ENCODE peak calls at places on chromosomes 6 and 20, in seven cellular contexts. U, J, N, A, V, F and C are unnamed samples.

GRCh38 chr20:57698191-57698866 is 11.5 kb downstream of the PMEPA1 start:
- DNase-seq in U (peak), A (peak), J (peak), F (no peak), V (peak), N (no peak), C (peak)

GRCh38 chr6:32932132-32932868 is 8.5 kb downstream of the HLA-DMB start:
- DNase-seq in A (no peak), N (no peak), V (peak), J (peak), U (no peak), F (no peak), C (no peak)

GRCh38 chr20:29079769-29080690 is 2177.4 kb upstream of the DEFB115 start:
- DNase-seq in N (peak), J (peak), A (no peak), V (no peak), U (no peak), F (no peak), C (no peak)

GRCh38 chr6:86856937-86857563 is 80.3 kb upstream of the HTR1E start:
- DNase-seq in U (peak), N (peak), A (peak), F (peak), V (peak), J (peak), C (no peak)

GRCh38 chr6:31659649-31660223 is 842 bp downstream of the C6orf47 start:
- DNase-seq in N (no peak), U (peak), A (no peak), J (peak), V (no peak), F (no peak), C (no peak)

GRCh38 chr6:164097557-164098398 is 683.3 kb downstream of the QKI start:
- DNase-seq in N (no peak), F (no peak), J (peak), U (peak), A (no peak), V (peak), C (no peak)

GRCh38 chr6:151325075-151326050 is 66.0 kb downstream of the ZBTB2 start:
- DNase-seq in N (peak), F (peak), J (peak), A (peak), U (peak), V (peak), C (peak)

GRCh38 chr6:71124340-71124739 is 164.3 kb upstream of the OGFRL1 start:
- DNase-seq in A (no peak), V (no peak), U (no peak), N (no peak), F (no peak), J (no peak), C (no peak)

GRCh38 chr20:38286586-38287502 is 17.1 kb upstream of the BPI start:
- DNase-seq in N (no peak), U (no peak), V (no peak), A (peak), F (peak), J (no peak), C (no peak)

GRCh38 chr6:97288188-97288587 is 5.2 kb upstream of the MMS22L start:
- DNase-seq in V (no peak), U (no peak), J (no peak), A (no peak), F (no peak), N (no peak), C (no peak)

GRCh38 chr20:7199867-7200266 is 432.4 kb downstream of the BMP2 start:
- DNase-seq in U (no peak), F (no peak), V (no peak), N (no peak), J (no peak), A (no peak), C (no peak)

GRCh38 chr20:23142162-23143050 is 56.3 kb upstream of the CD93 start:
- DNase-seq in J (peak), V (no peak), U (no peak), F (no peak), A (no peak), N (no peak), C (no peak)

GRCh38 chr20:45036044-45036755 is 64.7 kb downstream of the KCNS1 start:
- DNase-seq in F (no peak), N (no peak), J (peak), U (peak), A (peak), V (peak), C (no peak)

GRCh38 chr6:128807577-128807976 is 75.4 kb upstream of the LAMA2 start:
- DNase-seq in J (peak), V (peak), A (no peak), U (peak), F (no peak), N (no peak), C (no peak)

GRCh38 chr20:31551581-31552081 is 37.4 kb downstream of the HM13 start:
- DNase-seq in A (no peak), N (no peak), U (no peak), V (no peak), F (no peak), J (no peak), C (no peak)
- TF ChIP-seq CTCF in A (no peak), N (no peak), U (no peak), V (no peak), F (no peak), J (no peak), C (no peak)

GRCh38 chr6:96015791-96016776 is at the start of gene FUT9:
- DNase-seq in U (no peak), A (peak), J (no peak), N (peak), F (peak), V (no peak), C (no peak)
- TF ChIP-seq CTCF in U (no peak), A (no peak), J (no peak), N (no peak), F (peak), V (no peak), C (no peak)

DNA sequence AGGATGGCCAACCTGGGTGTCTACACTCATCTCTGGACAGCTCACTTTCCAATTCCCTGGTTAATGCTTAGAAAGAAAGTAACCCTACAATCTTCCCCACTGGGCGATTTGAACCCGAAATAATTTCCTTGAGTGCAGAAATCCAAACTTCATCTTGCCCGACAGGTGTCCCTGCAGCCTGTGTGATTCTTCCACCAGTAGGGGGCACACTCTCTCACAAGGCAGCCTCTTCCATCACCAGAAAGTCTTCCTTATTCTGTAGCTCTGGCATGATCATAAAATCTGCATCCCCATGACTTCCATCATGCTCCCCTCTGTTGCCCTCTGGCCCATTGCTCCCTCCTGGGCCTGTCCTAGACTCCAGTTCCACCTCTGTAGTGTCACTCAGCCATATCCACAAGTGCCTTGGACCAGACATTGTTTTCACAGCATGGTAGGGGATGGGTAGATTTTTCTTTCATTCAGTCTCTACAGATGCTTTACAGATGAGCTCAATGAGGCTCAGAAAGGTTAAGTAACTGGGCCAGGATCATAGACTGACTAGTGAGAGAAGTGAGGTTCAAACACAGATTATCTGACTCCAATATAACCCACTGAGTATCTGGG is 170.4 kb upstream of the SPTLC3 start:
- DNase-seq in N (no peak), V (no peak), U (no peak), J (no peak), A (no peak), F (no peak), C (no peak)
- TF ChIP-seq CTCF in N (no peak), V (no peak), U (peak), J (no peak), A (peak), F (peak), C (no peak)

GRCh38 chr6:148107911-148108310 is 234.7 kb upstream of the SASH1 start:
- DNase-seq in U (no peak), J (no peak), A (no peak), N (no peak), V (no peak), F (no peak), C (no peak)
- TF ChIP-seq CTCF in U (no peak), J (no peak), A (no peak), N (no peak), V (no peak), F (no peak), C (no peak)

DNA sequence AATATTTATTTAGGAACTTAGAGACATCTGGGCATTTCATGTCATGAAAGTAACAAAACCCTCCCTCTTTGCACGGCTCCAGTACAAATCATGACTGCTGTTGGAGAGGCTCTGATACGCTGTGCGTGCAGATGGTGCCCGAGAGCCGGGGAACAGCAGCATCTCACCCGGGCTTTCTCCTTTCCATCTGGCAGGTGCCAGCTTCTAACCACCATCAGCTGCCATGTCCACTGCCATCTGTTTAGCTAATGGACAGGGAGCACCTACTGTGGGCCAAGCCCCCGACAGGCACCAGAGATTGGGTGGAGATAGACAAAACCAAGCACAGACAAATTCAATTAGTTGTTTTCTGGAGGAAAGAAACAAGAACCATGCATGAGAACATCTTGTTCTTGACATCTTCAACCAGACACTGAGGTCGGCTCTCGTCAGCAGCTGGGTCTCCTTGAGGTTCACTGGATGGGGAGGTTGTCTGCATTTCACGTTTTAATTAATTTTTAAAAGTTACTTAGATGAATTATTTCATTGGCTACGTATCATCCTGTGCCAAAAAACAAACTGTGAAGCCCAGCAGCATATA is 323.7 kb downstream of the THBS2 start:
- DNase-seq in N (no peak), J (no peak), V (no peak), A (no peak), U (no peak), F (no peak), C (no peak)
- TF ChIP-seq CTCF in N (no peak), J (no peak), V (no peak), A (no peak), U (no peak), F (no peak), C (no peak)

GRCh38 chr6:46421939-46422338 is 69.3 kb downstream of the RCAN2 start:
- DNase-seq in J (no peak), A (no peak), N (no peak), U (no peak), V (no peak), F (no peak), C (no peak)

GRCh38 chr6:46419576-46420002 is 71.7 kb downstream of the RCAN2 start:
- DNase-seq in A (peak), F (peak), V (peak), U (peak), J (peak), N (peak), C (peak)

GRCh38 chr6:46422619-46423018 is 68.6 kb downstream of the RCAN2 start:
- DNase-seq in J (no peak), A (no peak), F (no peak), V (no peak), N (no peak), U (no peak), C (no peak)

GRCh38 chr6:46421239-46421638 is 70.0 kb downstream of the RCAN2 start:
- DNase-seq in N (no peak), J (no peak), F (no peak), A (no peak), U (no peak), V (no peak), C (no peak)
- TF ChIP-seq CTCF in N (no peak), J (no peak), F (no peak), A (no peak), U (no peak), V (no peak), C (no peak)

DNA sequence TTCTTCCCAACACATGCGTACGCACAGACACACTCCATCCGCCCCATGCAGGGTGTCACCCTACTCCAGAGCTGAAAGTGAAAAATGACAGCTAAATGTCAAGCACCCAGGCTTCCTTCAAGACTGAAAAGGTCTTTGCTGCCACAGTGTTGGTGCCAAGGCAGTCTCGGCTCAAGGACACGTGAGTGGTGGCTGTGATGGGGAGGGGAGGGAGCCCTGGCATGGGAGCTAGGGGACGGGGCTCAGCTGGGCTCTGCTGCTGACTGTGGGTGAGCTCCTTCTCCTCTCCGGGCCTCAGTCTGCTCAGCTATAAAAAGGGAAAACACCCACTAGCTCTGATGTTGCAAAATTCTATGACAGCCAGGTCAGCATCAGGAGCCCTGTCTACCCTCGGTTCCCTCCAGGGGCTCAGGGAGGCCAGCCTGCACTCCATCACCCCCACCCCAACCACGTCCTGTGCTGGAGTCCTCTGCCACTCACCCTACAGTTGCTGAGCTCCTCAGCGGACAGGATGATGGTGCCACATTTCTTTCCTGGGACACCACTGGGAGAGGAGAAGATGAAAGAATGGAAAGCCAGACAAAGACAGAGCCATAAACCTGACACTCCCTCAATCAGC is 47.6 kb downstream of the CPNE5 start:
- DNase-seq in F (no peak), J (no peak), N (peak), U (no peak), V (no peak), A (no peak), C (no peak)
- TF ChIP-seq CTCF in F (no peak), J (no peak), N (no peak), U (no peak), V (no peak), A (no peak), C (no peak)

GRCh38 chr6:108944058-108944457 is 95.8 kb downstream of the ARMC2 start:
- DNase-seq in V (no peak), J (no peak), U (no peak), F (no peak), N (no peak), A (no peak), C (no peak)
- TF ChIP-seq CTCF in V (no peak), J (no peak), U (no peak), F (no peak), N (no peak), A (no peak), C (no peak)

GRCh38 chr6:3748208-3748701 is 3.3 kb downstream of the PXDC1 start:
- DNase-seq in A (peak), V (peak), N (peak), J (peak), F (peak), U (peak), C (peak)
- TF ChIP-seq CTCF in A (peak), V (peak), N (peak), J (peak), F (peak), U (peak), C (peak)

GRCh38 chr20:63957004-63957689 is 931 bp upstream of the UCKL1 start:
- DNase-seq in J (peak), V (peak), U (peak), A (peak), N (peak), F (peak), C (no peak)
- TF ChIP-seq CTCF in J (peak), V (peak), U (no peak), A (no peak), N (no peak), F (no peak), C (peak)